ENCODE peak calls at places on chromosomes 7 and 10, in ten cellular contexts. G is foreskin fibroblast, I is brain microvascular endothelial cell, X is upper lobe of right lung, Q is heart left ventricle, R is dorsolateral prefrontal cortex, Z is neural progenitor cell, A is GM12865, B is BJ, H is fibroblast of lung. M is an unnamed sample.

GRCh38 chr10:130394832-130395231 is 258.6 kb downstream of the GLRX3 start:
- DNase-seq in R (no peak), B (no peak), Q (no peak), I (no peak), H (no peak), Z (no peak), A (no peak), G (no peak), X (no peak), M (no peak)

GRCh38 chr7:26648429-26649015 is 215.9 kb downstream of the SKAP2 start:
- DNase-seq in Q (no peak), A (no peak), H (peak), X (no peak), R (no peak), I (no peak), G (peak), B (peak), Z (no peak), M (no peak)

GRCh38 chr7:100065452-100066186 is 15.9 kb downstream of the ZNF3 start:
- DNase-seq in I (no peak), G (peak), H (peak), Q (no peak), R (no peak), X (no peak), A (no peak), Z (no peak), B (no peak), M (no peak)

GRCh38 chr10:71397340-71398212 is 856 bp downstream of the CDH23 start:
- DNase-seq in A (no peak), Q (no peak), I (no peak), G (no peak), R (no peak), Z (peak), H (no peak), B (no peak), X (peak), M (no peak)

GRCh38 chr7:68176974-68177373 is 1180.3 kb downstream of the TYW1 start:
- DNase-seq in I (peak), X (no peak), B (no peak), Z (peak), R (peak), Q (peak), A (peak), H (peak), G (no peak), M (no peak)

GRCh38 chr7:148299335-148299734 is 291.2 kb upstream of the C7orf33 start:
- DNase-seq in A (no peak), Q (no peak), G (no peak), Z (no peak), B (no peak), R (no peak), X (no peak), H (no peak), I (no peak), M (no peak)

GRCh38 chr7:29196971-29197370 is 2.4 kb downstream of the CHN2 start:
- DNase-seq in X (no peak), A (no peak), Z (no peak), I (no peak), B (no peak), R (no peak), Q (no peak), G (no peak), H (no peak), M (no peak)

GRCh38 chr7:80147543-80148376 is 13.1 kb downstream of the GNAI1 start:
- DNase-seq in B (peak), H (peak), Z (no peak), R (no peak), G (peak), I (peak), X (no peak), Q (no peak), A (no peak), M (no peak)

GRCh38 chr7:110766874-110767273 is 324.1 kb upstream of the LRRN3 start:
- DNase-seq in H (no peak), Z (no peak), G (no peak), B (no peak), R (no peak), X (no peak), A (no peak), I (no peak), Q (no peak), M (no peak)

GRCh38 chr10:35465601-35466140 is 129.4 kb downstream of the CCNY start:
- DNase-seq in G (no peak), I (no peak), X (no peak), A (no peak), H (no peak), Z (no peak), Q (no peak), R (no peak), B (no peak), M (no peak)

GRCh38 chr7:4612939-4613841 is 68.9 kb upstream of the FOXK1 start:
- DNase-seq in H (peak), I (peak), X (no peak), B (no peak), A (no peak), Z (peak), R (no peak), G (no peak), Q (peak), M (no peak)

GRCh38 chr7:103082497-103082896 is 7.6 kb downstream of the ARMC10 start:
- DNase-seq in A (no peak), H (no peak), B (no peak), G (no peak), Z (no peak), X (no peak), Q (no peak), I (no peak), R (no peak), M (no peak)

GRCh38 chr7:41096921-41097320 is 606.0 kb downstream of the INHBA start:
- DNase-seq in I (peak), X (no peak), Q (no peak), G (no peak), B (no peak), H (peak), R (no peak), A (no peak), Z (no peak), M (no peak)

GRCh38 chr7:125383324-125383723 is 453.7 kb upstream of the POT1 start:
- DNase-seq in I (no peak), G (no peak), R (no peak), A (no peak), X (no peak), Q (no peak), Z (no peak), H (no peak), B (no peak), M (no peak)
- TF ChIP-seq CTCF in I (peak), G (no peak), R (no peak), A (no peak), X (no peak), Q (no peak), Z (peak), H (no peak), B (no peak), M (no peak)

DNA sequence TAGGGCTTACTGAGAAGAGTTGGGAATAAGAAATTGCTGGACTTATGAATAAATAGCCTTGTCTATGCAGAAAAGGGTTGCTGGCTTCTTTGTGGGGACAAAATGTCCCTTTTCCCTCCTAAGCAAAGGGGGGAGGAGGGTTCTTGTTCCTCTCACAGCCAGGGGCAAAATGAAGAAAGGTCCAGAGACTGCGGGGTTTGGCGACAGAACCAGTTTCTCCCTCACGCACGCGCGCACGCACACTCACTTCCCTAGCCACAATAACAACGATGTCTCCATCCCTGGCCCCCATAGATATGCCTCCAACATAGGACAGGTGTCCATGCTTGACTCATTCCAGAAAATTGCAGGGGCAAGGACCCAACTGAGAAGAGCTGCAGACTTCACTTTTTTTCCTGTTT is 3.3 kb downstream of the ZMIZ1 start:
- DNase-seq in Z (no peak), A (no peak), G (no peak), X (no peak), I (no peak), B (no peak), H (no peak), Q (no peak), R (no peak), M (no peak)
- H3K4me3 ChIP-seq in Z (peak), A (no peak), G (peak), X (peak), I (peak), B (peak), H (no peak), Q (peak), R (peak), M (no peak)

GRCh38 chr7:126302639-126303038 is 950.1 kb downstream of the GRM8 start:
- DNase-seq in Z (no peak), R (no peak), Q (no peak), A (no peak), B (no peak), I (no peak), G (no peak), H (no peak), X (no peak), M (no peak)
- TF ChIP-seq CTCF in Z (peak), R (no peak), Q (no peak), A (no peak), B (no peak), I (no peak), G (no peak), H (no peak), X (no peak), M (peak)

DNA sequence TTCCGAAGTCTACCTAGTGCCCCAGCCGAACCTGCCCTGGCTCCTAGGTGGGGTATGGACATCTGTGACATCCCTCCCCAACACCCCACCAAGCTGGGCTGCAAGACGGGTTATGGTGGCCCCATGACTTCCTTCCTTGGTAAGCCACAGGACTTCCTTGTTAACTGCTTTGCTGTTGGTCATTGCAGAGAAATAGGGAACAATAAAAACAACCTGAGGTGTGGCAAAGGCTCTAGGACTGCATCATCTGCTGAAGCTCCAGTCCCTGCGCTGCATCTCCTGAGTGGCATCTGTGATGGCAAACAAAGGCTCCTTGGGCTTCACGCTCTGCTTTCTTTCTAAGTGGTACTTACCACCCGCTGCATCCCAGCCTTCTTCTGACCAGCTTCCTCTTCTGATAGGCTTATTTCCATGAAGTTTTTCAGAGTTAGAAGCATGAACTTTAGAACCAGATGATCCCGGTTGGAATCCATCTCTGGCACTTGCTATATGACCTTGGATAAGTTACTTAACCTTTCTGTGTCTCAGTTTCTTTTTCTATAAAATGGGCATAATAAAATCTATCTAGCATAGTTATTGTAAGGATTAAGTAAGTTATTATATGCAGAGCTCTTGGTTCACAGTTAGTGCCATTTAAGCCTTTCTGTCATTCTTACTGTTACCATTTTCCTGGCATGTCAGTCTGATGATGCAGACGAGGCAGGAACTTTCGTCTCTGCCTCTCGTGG is 216.8 kb downstream of the RPS24 start:
- DNase-seq in I (no peak), Z (no peak), R (no peak), A (peak), H (no peak), G (no peak), Q (no peak), B (no peak), X (no peak), M (no peak)
- H3K4me3 ChIP-seq in I (no peak), Z (no peak), R (no peak), A (no peak), H (no peak), G (no peak), Q (no peak), B (no peak), X (no peak), M (no peak)

GRCh38 chr10:4710858-4711257 is 115.1 kb upstream of the AKR1E2 start:
- DNase-seq in G (no peak), Z (no peak), A (no peak), R (no peak), I (no peak), X (no peak), B (no peak), Q (no peak), H (no peak), M (no peak)

GRCh38 chr10:4704034-4704545 is 121.9 kb upstream of the AKR1E2 start:
- DNase-seq in I (peak), A (no peak), R (no peak), Z (no peak), G (peak), B (peak), H (peak), Q (no peak), X (no peak), M (no peak)

DNA sequence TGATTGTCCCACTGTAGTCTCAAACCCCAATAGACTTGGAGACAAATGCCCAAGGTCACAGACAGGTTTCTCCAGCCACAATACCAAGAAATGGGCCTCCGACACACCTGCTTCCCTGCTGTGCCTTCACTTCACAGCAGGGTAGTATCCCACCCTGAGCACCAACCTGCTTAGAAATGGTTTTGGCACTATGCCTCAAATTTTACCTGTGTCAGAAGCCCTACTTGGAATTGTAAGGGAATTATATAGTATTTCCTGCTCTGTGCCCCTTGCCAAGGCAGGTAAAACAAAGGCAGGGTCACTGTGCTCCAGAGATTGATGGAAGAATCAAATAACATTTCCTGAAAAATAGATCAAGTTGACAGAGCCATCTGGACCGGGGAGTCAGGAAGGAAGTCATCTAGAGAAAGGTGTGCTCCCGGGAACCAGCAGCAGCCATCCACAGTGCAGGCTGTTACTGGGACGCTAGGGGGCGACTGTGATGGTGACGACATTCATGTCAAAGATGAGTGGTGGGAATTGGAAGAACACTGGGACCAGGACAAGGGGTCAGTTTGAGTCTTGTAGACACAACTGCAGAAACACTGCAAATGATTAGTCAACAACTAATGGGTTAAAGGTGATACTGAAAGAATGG is 117.8 kb upstream of the AKR1E2 start:
- DNase-seq in G (no peak), Q (no peak), A (peak), R (no peak), I (no peak), B (no peak), X (no peak), H (no peak), Z (peak), M (no peak)
- TF ChIP-seq CTCF in G (peak), Q (no peak), A (peak), R (no peak), I (peak), B (no peak), X (peak), H (peak), Z (peak), M (peak)

GRCh38 chr7:1124816-1125602 is 35.0 kb downstream of the ZFAND2A start:
- DNase-seq in B (no peak), R (peak), Q (peak), G (no peak), I (no peak), H (peak), X (peak), Z (no peak), A (no peak), M (no peak)
- H3K4me3 ChIP-seq in B (no peak), R (peak), Q (peak), G (no peak), I (no peak), H (no peak), X (no peak), Z (no peak), A (no peak), M (no peak)

DNA sequence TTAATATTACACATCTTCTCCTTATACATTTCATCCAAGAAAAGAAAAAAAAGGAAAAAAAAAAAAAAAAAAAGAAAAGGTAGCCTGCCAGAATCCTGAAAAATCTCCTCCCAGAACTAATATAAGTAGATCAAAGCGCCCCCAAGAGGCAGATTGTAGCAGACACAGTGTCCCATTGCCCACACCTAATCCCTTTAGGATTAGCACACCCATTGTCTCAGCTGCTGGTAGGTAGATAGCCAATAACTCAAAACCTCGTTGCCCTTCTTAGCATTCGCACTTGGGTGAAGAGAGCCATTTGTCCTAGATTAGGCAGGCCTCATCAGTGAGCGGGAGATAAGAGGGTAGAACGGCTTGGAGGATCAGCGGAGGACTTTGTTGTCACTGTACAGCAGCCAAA is 100.2 kb upstream of the SORCS1 start:
- DNase-seq in G (no peak), H (no peak), R (no peak), B (no peak), X (no peak), A (peak), Q (no peak), Z (peak), I (no peak), M (no peak)
- TF ChIP-seq CTCF in G (no peak), H (no peak), R (no peak), B (no peak), X (peak), A (no peak), Q (no peak), Z (peak), I (no peak), M (no peak)

M was measured in GM12864.